ENCODE peak calls at places on chromosomes 4 and X, in nine cellular contexts. One of them, this sample, is unnamed.

GRCh38 chrX:33339219-33339618 is 127.9 kb upstream of the DMD start:
- DNase-seq in kidney glomerular epithelial cell: no peak
- DNase-seq in T-helper 2 cell: no peak
- DNase-seq in A172: no peak
- DNase-seq in NCI-H526: no peak
- DNase-seq in HEK293T: no peak
- DNase-seq in CD4-positive, CD25-positive, alpha-beta regulatory T cell: no peak
- DNase-seq in NCI-H748 treated with DMSO at 0.1 percent for 48 hours: peak; percentile 48
- DNase-seq in ovary: no peak
- DNase-seq in this sample: peak; percentile 36

GRCh38 chr4:15459706-15460105 is 10.0 kb upstream of the CC2D2A start:
- DNase-seq in ovary: no peak
- DNase-seq in T-helper 2 cell: no peak
- DNase-seq in kidney glomerular epithelial cell: no peak
- DNase-seq in A172: no peak
- DNase-seq in NCI-H748 treated with DMSO at 0.1 percent for 48 hours: no peak
- DNase-seq in CD4-positive, CD25-positive, alpha-beta regulatory T cell: no peak
- DNase-seq in NCI-H526: no peak
- DNase-seq in HEK293T: no peak
- DNase-seq in this sample: no peak

GRCh38 chrX:13258052-13258444 is 61.8 kb downstream of the ATXN3L start:
- DNase-seq in CD4-positive, CD25-positive, alpha-beta regulatory T cell: no peak
- DNase-seq in T-helper 2 cell: no peak
- DNase-seq in NCI-H748 treated with DMSO at 0.1 percent for 48 hours: no peak
- DNase-seq in A172: no peak
- DNase-seq in kidney glomerular epithelial cell: no peak
- DNase-seq in HEK293T: no peak
- DNase-seq in NCI-H526: no peak
- DNase-seq in ovary: no peak
- DNase-seq in this sample: no peak

GRCh38 chrX:17007134-17007768 is 60.8 kb downstream of the REPS2 start:
- DNase-seq in A172: peak; percentile 36
- DNase-seq in CD4-positive, CD25-positive, alpha-beta regulatory T cell: no peak
- DNase-seq in NCI-H748 treated with DMSO at 0.1 percent for 48 hours: no peak
- DNase-seq in T-helper 2 cell: no peak
- DNase-seq in ovary: no peak
- DNase-seq in HEK293T: peak; percentile 61
- DNase-seq in NCI-H526: peak; percentile 32
- DNase-seq in kidney glomerular epithelial cell: no peak
- DNase-seq in this sample: no peak

GRCh38 chr4:55255171-55255570 is 90.9 kb upstream of the SRD5A3 start:
- DNase-seq in HEK293T: no peak
- DNase-seq in kidney glomerular epithelial cell: no peak
- DNase-seq in CD4-positive, CD25-positive, alpha-beta regulatory T cell: no peak
- DNase-seq in ovary: no peak
- DNase-seq in NCI-H526: no peak
- DNase-seq in T-helper 2 cell: no peak
- DNase-seq in A172: no peak
- DNase-seq in NCI-H748 treated with DMSO at 0.1 percent for 48 hours: no peak
- DNase-seq in this sample: no peak

GRCh38 chr4:86497980-86498379 is 96.1 kb upstream of the PTPN13 start:
- DNase-seq in kidney glomerular epithelial cell: no peak
- DNase-seq in NCI-H748 treated with DMSO at 0.1 percent for 48 hours: no peak
- DNase-seq in ovary: no peak
- DNase-seq in NCI-H526: no peak
- DNase-seq in T-helper 2 cell: no peak
- DNase-seq in HEK293T: no peak
- DNase-seq in CD4-positive, CD25-positive, alpha-beta regulatory T cell: no peak
- DNase-seq in A172: no peak
- DNase-seq in this sample: no peak

GRCh38 chr4:153643406-153644016 is 40.6 kb upstream of the TLR2 start:
- DNase-seq in ovary: no peak
- DNase-seq in NCI-H748 treated with DMSO at 0.1 percent for 48 hours: peak; percentile 49
- DNase-seq in A172: peak; percentile 49
- DNase-seq in HEK293T: peak; percentile 49
- DNase-seq in CD4-positive, CD25-positive, alpha-beta regulatory T cell: peak; percentile 82
- DNase-seq in NCI-H526: peak; percentile 44
- DNase-seq in T-helper 2 cell: no peak
- DNase-seq in kidney glomerular epithelial cell: peak; percentile 72
- DNase-seq in this sample: peak; percentile 5

GRCh38 chr4:61443813-61444510 is 243.8 kb downstream of the ADGRL3 start:
- DNase-seq in NCI-H748 treated with DMSO at 0.1 percent for 48 hours: no peak
- DNase-seq in NCI-H526: no peak
- DNase-seq in kidney glomerular epithelial cell: peak; percentile 4
- DNase-seq in HEK293T: no peak
- DNase-seq in T-helper 2 cell: no peak
- DNase-seq in CD4-positive, CD25-positive, alpha-beta regulatory T cell: no peak
- DNase-seq in A172: peak; percentile 28
- DNase-seq in ovary: no peak
- DNase-seq in this sample: no peak

GRCh38 chr4:27096142-27096824 is 235.6 kb downstream of the STIM2 start:
- DNase-seq in T-helper 2 cell: no peak
- DNase-seq in A172: no peak
- DNase-seq in HEK293T: no peak
- DNase-seq in CD4-positive, CD25-positive, alpha-beta regulatory T cell: no peak
- DNase-seq in kidney glomerular epithelial cell: no peak
- DNase-seq in ovary: no peak
- DNase-seq in NCI-H748 treated with DMSO at 0.1 percent for 48 hours: no peak
- DNase-seq in NCI-H526: no peak
- DNase-seq in this sample: no peak

GRCh38 chr4:165678236-165678960 is 194.6 kb upstream of the TLL1 start:
- DNase-seq in CD4-positive, CD25-positive, alpha-beta regulatory T cell: no peak
- DNase-seq in HEK293T: no peak
- DNase-seq in T-helper 2 cell: no peak
- DNase-seq in NCI-H526: no peak
- DNase-seq in A172: no peak
- DNase-seq in ovary: no peak
- DNase-seq in kidney glomerular epithelial cell: no peak
- DNase-seq in NCI-H748 treated with DMSO at 0.1 percent for 48 hours: no peak
- DNase-seq in this sample: no peak

GRCh38 chr4:111959202-111959601 is 186.1 kb upstream of the FAM241A start:
- DNase-seq in NCI-H526: no peak
- DNase-seq in ovary: no peak
- DNase-seq in CD4-positive, CD25-positive, alpha-beta regulatory T cell: no peak
- DNase-seq in kidney glomerular epithelial cell: peak; percentile 9
- DNase-seq in NCI-H748 treated with DMSO at 0.1 percent for 48 hours: no peak
- DNase-seq in HEK293T: no peak
- DNase-seq in T-helper 2 cell: no peak
- DNase-seq in A172: peak; percentile 69
- DNase-seq in this sample: no peak

GRCh38 chr4:142141201-142141600 is 504.8 kb downstream of the IL15 start:
- DNase-seq in HEK293T: no peak
- DNase-seq in A172: no peak
- DNase-seq in T-helper 2 cell: no peak
- DNase-seq in CD4-positive, CD25-positive, alpha-beta regulatory T cell: no peak
- DNase-seq in ovary: no peak
- DNase-seq in NCI-H526: no peak
- DNase-seq in NCI-H748 treated with DMSO at 0.1 percent for 48 hours: no peak
- DNase-seq in kidney glomerular epithelial cell: no peak
- DNase-seq in this sample: no peak

GRCh38 chrX:136130931-136131843 is 16.1 kb upstream of the FHL1 start:
- DNase-seq in A172: peak; percentile 76
- DNase-seq in NCI-H526: no peak
- DNase-seq in CD4-positive, CD25-positive, alpha-beta regulatory T cell: no peak
- DNase-seq in ovary: no peak
- DNase-seq in NCI-H748 treated with DMSO at 0.1 percent for 48 hours: no peak
- DNase-seq in HEK293T: no peak
- DNase-seq in kidney glomerular epithelial cell: peak; percentile 65
- DNase-seq in T-helper 2 cell: no peak
- DNase-seq in this sample: no peak

GRCh38 chrX:63514575-63514967 is 163.4 kb upstream of the SPIN4 start:
- DNase-seq in A172: no peak
- DNase-seq in kidney glomerular epithelial cell: no peak
- DNase-seq in T-helper 2 cell: no peak
- DNase-seq in HEK293T: no peak
- DNase-seq in NCI-H526: no peak
- DNase-seq in CD4-positive, CD25-positive, alpha-beta regulatory T cell: no peak
- DNase-seq in ovary: no peak
- DNase-seq in NCI-H748 treated with DMSO at 0.1 percent for 48 hours: no peak
- DNase-seq in this sample: no peak

GRCh38 chr4:38058186-38058585 is 98.0 kb downstream of the PTTG2 start:
- DNase-seq in ovary: no peak
- DNase-seq in HEK293T: no peak
- DNase-seq in NCI-H748 treated with DMSO at 0.1 percent for 48 hours: no peak
- DNase-seq in A172: no peak
- DNase-seq in NCI-H526: peak; percentile 61
- DNase-seq in kidney glomerular epithelial cell: peak; percentile 37
- DNase-seq in T-helper 2 cell: no peak
- DNase-seq in CD4-positive, CD25-positive, alpha-beta regulatory T cell: no peak
- DNase-seq in this sample: no peak

GRCh38 chr4:72641611-72642010 is 72.6 kb upstream of the ADAMTS3 start:
- DNase-seq in HEK293T: no peak
- DNase-seq in ovary: no peak
- DNase-seq in NCI-H748 treated with DMSO at 0.1 percent for 48 hours: no peak
- DNase-seq in T-helper 2 cell: no peak
- DNase-seq in CD4-positive, CD25-positive, alpha-beta regulatory T cell: no peak
- DNase-seq in NCI-H526: no peak
- DNase-seq in A172: no peak
- DNase-seq in kidney glomerular epithelial cell: no peak
- DNase-seq in this sample: no peak

GRCh38 chr4:7532043-7532442 is 97.3 kb upstream of the PSAPL1 start:
- DNase-seq in T-helper 2 cell: no peak
- DNase-seq in ovary: no peak
- DNase-seq in NCI-H526: no peak
- DNase-seq in HEK293T: no peak
- DNase-seq in NCI-H748 treated with DMSO at 0.1 percent for 48 hours: no peak
- DNase-seq in kidney glomerular epithelial cell: no peak
- DNase-seq in CD4-positive, CD25-positive, alpha-beta regulatory T cell: no peak
- DNase-seq in A172: no peak
- DNase-seq in this sample: no peak

GRCh38 chrX:100895365-100896075 is 21.4 kb upstream of the NOX1 start:
- DNase-seq in kidney glomerular epithelial cell: peak; percentile 25
- DNase-seq in A172: peak; percentile 0
- DNase-seq in ovary: peak; percentile 19
- DNase-seq in T-helper 2 cell: no peak
- DNase-seq in NCI-H526: peak; percentile 41
- DNase-seq in HEK293T: peak; percentile 49
- DNase-seq in NCI-H748 treated with DMSO at 0.1 percent for 48 hours: peak; percentile 20
- DNase-seq in CD4-positive, CD25-positive, alpha-beta regulatory T cell: peak; percentile 41
- DNase-seq in this sample: peak; percentile 46

GRCh38 chrX:39946822-39947221 is 150.9 kb downstream of the BCOR start:
- DNase-seq in CD4-positive, CD25-positive, alpha-beta regulatory T cell: no peak
- DNase-seq in T-helper 2 cell: no peak
- DNase-seq in ovary: no peak
- DNase-seq in HEK293T: no peak
- DNase-seq in NCI-H748 treated with DMSO at 0.1 percent for 48 hours: no peak
- DNase-seq in kidney glomerular epithelial cell: peak; percentile 14
- DNase-seq in NCI-H526: no peak
- DNase-seq in A172: peak; percentile 93
- DNase-seq in this sample: no peak

GRCh38 chr4:110395416-110395815 is 80.5 kb upstream of the ENPEP start:
- DNase-seq in CD4-positive, CD25-positive, alpha-beta regulatory T cell: no peak
- DNase-seq in A172: no peak
- DNase-seq in kidney glomerular epithelial cell: no peak
- DNase-seq in NCI-H748 treated with DMSO at 0.1 percent for 48 hours: no peak
- DNase-seq in HEK293T: no peak
- DNase-seq in T-helper 2 cell: no peak
- DNase-seq in ovary: no peak
- DNase-seq in NCI-H526: no peak
- DNase-seq in this sample: no peak

GRCh38 chr4:76781698-76782595 is 116.0 kb downstream of the SOWAHB start:
- DNase-seq in NCI-H526: no peak
- DNase-seq in A172: peak; percentile 88
- DNase-seq in T-helper 2 cell: no peak
- DNase-seq in HEK293T: no peak
- DNase-seq in ovary: no peak
- DNase-seq in kidney glomerular epithelial cell: peak; percentile 59
- DNase-seq in NCI-H748 treated with DMSO at 0.1 percent for 48 hours: no peak
- DNase-seq in CD4-positive, CD25-positive, alpha-beta regulatory T cell: no peak
- DNase-seq in this sample: peak; percentile 34

GRCh38 chr4:121998024-121998423 is 46.2 kb upstream of the TRPC3 start:
- DNase-seq in HEK293T: no peak
- DNase-seq in kidney glomerular epithelial cell: no peak
- DNase-seq in NCI-H526: peak; percentile 95
- DNase-seq in ovary: no peak
- DNase-seq in A172: peak; percentile 5
- DNase-seq in NCI-H748 treated with DMSO at 0.1 percent for 48 hours: no peak
- DNase-seq in CD4-positive, CD25-positive, alpha-beta regulatory T cell: peak; percentile 2
- DNase-seq in T-helper 2 cell: no peak
- DNase-seq in this sample: peak; percentile 35

GRCh38 chrX:153394595-153394994 is 6.6 kb downstream of the PNMA6E start:
- DNase-seq in NCI-H526: no peak
- DNase-seq in HEK293T: no peak
- DNase-seq in A172: no peak
- DNase-seq in NCI-H748 treated with DMSO at 0.1 percent for 48 hours: no peak
- DNase-seq in CD4-positive, CD25-positive, alpha-beta regulatory T cell: no peak
- DNase-seq in kidney glomerular epithelial cell: no peak
- DNase-seq in T-helper 2 cell: no peak
- DNase-seq in ovary: peak; percentile 3
- DNase-seq in this sample: no peak

GRCh38 chrX:111585337-111585736 is 73.9 kb downstream of the SERTM2 start:
- DNase-seq in CD4-positive, CD25-positive, alpha-beta regulatory T cell: no peak
- DNase-seq in T-helper 2 cell: no peak
- DNase-seq in NCI-H748 treated with DMSO at 0.1 percent for 48 hours: peak; percentile 77
- DNase-seq in A172: no peak
- DNase-seq in HEK293T: no peak
- DNase-seq in ovary: no peak
- DNase-seq in kidney glomerular epithelial cell: no peak
- DNase-seq in NCI-H526: peak; percentile 34
- DNase-seq in this sample: no peak

GRCh38 chrX:15177316-15177715 is 92.6 kb downstream of the ASB9 start:
- DNase-seq in kidney glomerular epithelial cell: no peak
- DNase-seq in A172: peak; percentile 13
- DNase-seq in NCI-H526: no peak
- DNase-seq in NCI-H748 treated with DMSO at 0.1 percent for 48 hours: no peak
- DNase-seq in ovary: no peak
- DNase-seq in CD4-positive, CD25-positive, alpha-beta regulatory T cell: no peak
- DNase-seq in T-helper 2 cell: no peak
- DNase-seq in HEK293T: no peak
- DNase-seq in this sample: no peak

GRCh38 chr4:128558896-128559669 is 250.4 kb upstream of the JADE1 start:
- DNase-seq in kidney glomerular epithelial cell: no peak
- DNase-seq in NCI-H748 treated with DMSO at 0.1 percent for 48 hours: no peak
- DNase-seq in CD4-positive, CD25-positive, alpha-beta regulatory T cell: no peak
- DNase-seq in A172: no peak
- DNase-seq in NCI-H526: no peak
- DNase-seq in HEK293T: no peak
- DNase-seq in ovary: no peak
- DNase-seq in T-helper 2 cell: no peak
- DNase-seq in this sample: no peak

GRCh38 chr4:4185528-4185927 is 41.2 kb downstream of the OTOP1 start:
- DNase-seq in NCI-H748 treated with DMSO at 0.1 percent for 48 hours: no peak
- DNase-seq in A172: no peak
- DNase-seq in NCI-H526: no peak
- DNase-seq in CD4-positive, CD25-positive, alpha-beta regulatory T cell: no peak
- DNase-seq in T-helper 2 cell: no peak
- DNase-seq in ovary: no peak
- DNase-seq in kidney glomerular epithelial cell: no peak
- DNase-seq in HEK293T: no peak
- DNase-seq in this sample: no peak

GRCh38 chr4:138734746-138735145 is 280.8 kb upstream of the NOCT start:
- DNase-seq in T-helper 2 cell: no peak
- DNase-seq in CD4-positive, CD25-positive, alpha-beta regulatory T cell: no peak
- DNase-seq in kidney glomerular epithelial cell: no peak
- DNase-seq in ovary: no peak
- DNase-seq in NCI-H526: no peak
- DNase-seq in HEK293T: no peak
- DNase-seq in A172: peak; percentile 4
- DNase-seq in NCI-H748 treated with DMSO at 0.1 percent for 48 hours: no peak
- DNase-seq in this sample: no peak

GRCh38 chrX:39427492-39428289 is 626.4 kb downstream of the MID1IP1 start:
- DNase-seq in A172: peak; percentile 27
- DNase-seq in CD4-positive, CD25-positive, alpha-beta regulatory T cell: peak; percentile 56
- DNase-seq in NCI-H526: no peak
- DNase-seq in ovary: peak; percentile 51
- DNase-seq in HEK293T: no peak
- DNase-seq in kidney glomerular epithelial cell: peak; percentile 26
- DNase-seq in T-helper 2 cell: peak; percentile 29
- DNase-seq in NCI-H748 treated with DMSO at 0.1 percent for 48 hours: no peak
- DNase-seq in this sample: no peak

GRCh38 chrX:18360867-18361266 is 6.4 kb upstream of the SCML2 start:
- DNase-seq in NCI-H526: no peak
- DNase-seq in A172: peak; percentile 13
- DNase-seq in HEK293T: no peak
- DNase-seq in T-helper 2 cell: no peak
- DNase-seq in NCI-H748 treated with DMSO at 0.1 percent for 48 hours: no peak
- DNase-seq in kidney glomerular epithelial cell: no peak
- DNase-seq in CD4-positive, CD25-positive, alpha-beta regulatory T cell: no peak
- DNase-seq in ovary: no peak
- DNase-seq in this sample: no peak

GRCh38 chr4:186808635-186809018 is 85.0 kb upstream of the FAT1 start:
- DNase-seq in T-helper 2 cell: no peak
- DNase-seq in A172: no peak
- DNase-seq in HEK293T: no peak
- DNase-seq in NCI-H526: no peak
- DNase-seq in kidney glomerular epithelial cell: peak; percentile 55
- DNase-seq in CD4-positive, CD25-positive, alpha-beta regulatory T cell: no peak
- DNase-seq in ovary: no peak
- DNase-seq in NCI-H748 treated with DMSO at 0.1 percent for 48 hours: no peak
- DNase-seq in this sample: no peak

This sample was measured in NCI-H345.